ENCODE peak calls at places on chromosomes 4 and X, in ten cellular contexts. One of them, this sample, is unnamed.

GRCh38 chr4:77861500-77861899 is 1.1 kb upstream of the MRPL1 start:
- DNase-seq in cardiac fibroblast: no peak
- DNase-seq in right lobe of liver: no peak
- DNase-seq in NCI-H2081 treated with DMSO at 0.1 percent for 48 hours: no peak
- DNase-seq in T follicular helper cell: no peak
- DNase-seq in IMR-90: no peak
- DNase-seq in KG1: peak; percentile 34
- DNase-seq in NCI-H460: no peak
- DNase-seq in ACHN: peak; percentile 12
- DNase-seq in C1 segment of cervical spinal cord: no peak
- DNase-seq in this sample: no peak

GRCh38 chr4:98289375-98289774 is 28.2 kb downstream of the RAP1GDS1 start:
- DNase-seq in cardiac fibroblast: no peak
- DNase-seq in IMR-90: no peak
- DNase-seq in KG1: no peak
- DNase-seq in NCI-H460: no peak
- DNase-seq in NCI-H2081 treated with DMSO at 0.1 percent for 48 hours: no peak
- DNase-seq in C1 segment of cervical spinal cord: no peak
- DNase-seq in T follicular helper cell: no peak
- DNase-seq in ACHN: no peak
- DNase-seq in right lobe of liver: no peak
- DNase-seq in this sample: no peak

GRCh38 chrX:143437439-143437838 is 79.8 kb downstream of the SPANXN3 start:
- DNase-seq in cardiac fibroblast: peak; percentile 17
- DNase-seq in T follicular helper cell: no peak
- DNase-seq in IMR-90: no peak
- DNase-seq in C1 segment of cervical spinal cord: no peak
- DNase-seq in NCI-H460: peak; percentile 36
- DNase-seq in KG1: no peak
- DNase-seq in right lobe of liver: no peak
- DNase-seq in ACHN: peak; percentile 29
- DNase-seq in NCI-H2081 treated with DMSO at 0.1 percent for 48 hours: no peak
- DNase-seq in this sample: peak; percentile 13

GRCh38 chrX:70605352-70605751 is 160.7 kb downstream of the DLG3 start:
- DNase-seq in KG1: no peak
- DNase-seq in NCI-H2081 treated with DMSO at 0.1 percent for 48 hours: no peak
- DNase-seq in ACHN: no peak
- DNase-seq in right lobe of liver: no peak
- DNase-seq in C1 segment of cervical spinal cord: no peak
- DNase-seq in IMR-90: no peak
- DNase-seq in T follicular helper cell: no peak
- DNase-seq in NCI-H460: no peak
- DNase-seq in cardiac fibroblast: no peak
- DNase-seq in this sample: no peak

GRCh38 chrX:142084611-142085010 is 120.5 kb downstream of the MAGEC2 start:
- DNase-seq in NCI-H460: no peak
- DNase-seq in C1 segment of cervical spinal cord: no peak
- DNase-seq in right lobe of liver: no peak
- DNase-seq in cardiac fibroblast: no peak
- DNase-seq in IMR-90: no peak
- DNase-seq in KG1: no peak
- DNase-seq in NCI-H2081 treated with DMSO at 0.1 percent for 48 hours: no peak
- DNase-seq in ACHN: no peak
- DNase-seq in T follicular helper cell: no peak
- DNase-seq in this sample: no peak

GRCh38 chrX:82127228-82128123 is 925.6 kb downstream of the SH3BGRL start:
- DNase-seq in T follicular helper cell: no peak
- DNase-seq in NCI-H460: no peak
- DNase-seq in NCI-H2081 treated with DMSO at 0.1 percent for 48 hours: no peak
- DNase-seq in C1 segment of cervical spinal cord: no peak
- DNase-seq in IMR-90: no peak
- DNase-seq in ACHN: no peak
- DNase-seq in right lobe of liver: no peak
- DNase-seq in KG1: no peak
- DNase-seq in cardiac fibroblast: no peak
- DNase-seq in this sample: no peak

GRCh38 chr4:30802622-30803323 is 82.6 kb downstream of the PCDH7 start:
- DNase-seq in IMR-90: peak; percentile 38
- DNase-seq in KG1: no peak
- DNase-seq in T follicular helper cell: no peak
- DNase-seq in NCI-H460: no peak
- DNase-seq in ACHN: no peak
- DNase-seq in cardiac fibroblast: peak; percentile 38
- DNase-seq in NCI-H2081 treated with DMSO at 0.1 percent for 48 hours: no peak
- DNase-seq in right lobe of liver: no peak
- DNase-seq in C1 segment of cervical spinal cord: no peak
- DNase-seq in this sample: no peak

GRCh38 chr4:147094228-147094627 is 148.6 kb upstream of the TTC29 start:
- DNase-seq in ACHN: no peak
- DNase-seq in IMR-90: no peak
- DNase-seq in T follicular helper cell: no peak
- DNase-seq in cardiac fibroblast: peak; percentile 23
- DNase-seq in NCI-H2081 treated with DMSO at 0.1 percent for 48 hours: no peak
- DNase-seq in KG1: no peak
- DNase-seq in right lobe of liver: no peak
- DNase-seq in C1 segment of cervical spinal cord: no peak
- DNase-seq in NCI-H460: no peak
- DNase-seq in this sample: no peak

GRCh38 chrX:125681507-125681906 is 361.8 kb downstream of the TEX13C start:
- DNase-seq in NCI-H2081 treated with DMSO at 0.1 percent for 48 hours: no peak
- DNase-seq in C1 segment of cervical spinal cord: no peak
- DNase-seq in IMR-90: no peak
- DNase-seq in right lobe of liver: no peak
- DNase-seq in KG1: no peak
- DNase-seq in T follicular helper cell: no peak
- DNase-seq in ACHN: no peak
- DNase-seq in cardiac fibroblast: no peak
- DNase-seq in NCI-H460: no peak
- DNase-seq in this sample: no peak

GRCh38 chrX:100819837-100820666 is at the start of gene CSTF2:
- DNase-seq in cardiac fibroblast: peak; percentile 83
- DNase-seq in IMR-90: peak; percentile 79
- DNase-seq in C1 segment of cervical spinal cord: peak; percentile 43
- DNase-seq in T follicular helper cell: peak; percentile 71
- DNase-seq in right lobe of liver: peak; percentile 82
- DNase-seq in NCI-H460: peak; percentile 83
- DNase-seq in NCI-H2081 treated with DMSO at 0.1 percent for 48 hours: peak; percentile 57
- DNase-seq in KG1: peak; percentile 75
- DNase-seq in ACHN: peak; percentile 78
- DNase-seq in this sample: peak; percentile 72

GRCh38 chr4:109945056-109945455 is 32.4 kb downstream of the EGF start:
- DNase-seq in right lobe of liver: no peak
- DNase-seq in T follicular helper cell: no peak
- DNase-seq in KG1: no peak
- DNase-seq in C1 segment of cervical spinal cord: no peak
- DNase-seq in IMR-90: no peak
- DNase-seq in ACHN: no peak
- DNase-seq in cardiac fibroblast: peak; percentile 38
- DNase-seq in NCI-H460: no peak
- DNase-seq in NCI-H2081 treated with DMSO at 0.1 percent for 48 hours: no peak
- DNase-seq in this sample: no peak

GRCh38 chr4:149987777-149988410 is 90.4 kb upstream of the DCLK2 start:
- DNase-seq in NCI-H2081 treated with DMSO at 0.1 percent for 48 hours: no peak
- DNase-seq in NCI-H460: no peak
- DNase-seq in IMR-90: no peak
- DNase-seq in T follicular helper cell: no peak
- DNase-seq in cardiac fibroblast: no peak
- DNase-seq in C1 segment of cervical spinal cord: no peak
- DNase-seq in ACHN: no peak
- DNase-seq in KG1: no peak
- DNase-seq in right lobe of liver: no peak
- DNase-seq in this sample: no peak

GRCh38 chr4:40577588-40578253 is 51.9 kb downstream of the RBM47 start:
- DNase-seq in NCI-H460: no peak
- DNase-seq in C1 segment of cervical spinal cord: no peak
- DNase-seq in IMR-90: no peak
- DNase-seq in NCI-H2081 treated with DMSO at 0.1 percent for 48 hours: no peak
- DNase-seq in cardiac fibroblast: no peak
- DNase-seq in KG1: no peak
- DNase-seq in ACHN: no peak
- DNase-seq in right lobe of liver: no peak
- DNase-seq in T follicular helper cell: no peak
- DNase-seq in this sample: no peak

GRCh38 chr4:127400736-127401346 is 231.9 kb upstream of the INTU start:
- DNase-seq in KG1: peak; percentile 18
- DNase-seq in right lobe of liver: peak; percentile 36
- DNase-seq in cardiac fibroblast: peak; percentile 81
- DNase-seq in C1 segment of cervical spinal cord: no peak
- DNase-seq in NCI-H460: peak; percentile 44
- DNase-seq in ACHN: peak; percentile 65
- DNase-seq in NCI-H2081 treated with DMSO at 0.1 percent for 48 hours: no peak
- DNase-seq in IMR-90: peak; percentile 83
- DNase-seq in T follicular helper cell: no peak
- DNase-seq in this sample: peak; percentile 16

GRCh38 chrX:40938418-40938817 is 146.8 kb upstream of the USP9X start:
- DNase-seq in cardiac fibroblast: peak; percentile 58
- DNase-seq in NCI-H460: no peak
- DNase-seq in KG1: no peak
- DNase-seq in T follicular helper cell: no peak
- DNase-seq in right lobe of liver: no peak
- DNase-seq in NCI-H2081 treated with DMSO at 0.1 percent for 48 hours: no peak
- DNase-seq in ACHN: no peak
- DNase-seq in C1 segment of cervical spinal cord: no peak
- DNase-seq in IMR-90: peak; percentile 46
- DNase-seq in this sample: no peak

GRCh38 chr4:10673817-10674369 is 10.7 kb downstream of the CLNK start:
- DNase-seq in NCI-H460: no peak
- DNase-seq in C1 segment of cervical spinal cord: no peak
- DNase-seq in ACHN: no peak
- DNase-seq in NCI-H2081 treated with DMSO at 0.1 percent for 48 hours: no peak
- DNase-seq in T follicular helper cell: no peak
- DNase-seq in cardiac fibroblast: no peak
- DNase-seq in right lobe of liver: no peak
- DNase-seq in KG1: no peak
- DNase-seq in IMR-90: no peak
- DNase-seq in this sample: no peak

GRCh38 chr4:126071346-126072333 is 756.9 kb downstream of the FAT4 start:
- DNase-seq in right lobe of liver: peak; percentile 12
- DNase-seq in cardiac fibroblast: peak; percentile 70
- DNase-seq in IMR-90: peak; percentile 78
- DNase-seq in ACHN: no peak
- DNase-seq in C1 segment of cervical spinal cord: no peak
- DNase-seq in NCI-H460: no peak
- DNase-seq in NCI-H2081 treated with DMSO at 0.1 percent for 48 hours: peak; percentile 91
- DNase-seq in T follicular helper cell: no peak
- DNase-seq in KG1: no peak
- DNase-seq in this sample: no peak

GRCh38 chr4:186765138-186765537 is 41.5 kb upstream of the FAT1 start:
- DNase-seq in cardiac fibroblast: peak; percentile 33
- DNase-seq in C1 segment of cervical spinal cord: no peak
- DNase-seq in NCI-H2081 treated with DMSO at 0.1 percent for 48 hours: no peak
- DNase-seq in right lobe of liver: no peak
- DNase-seq in ACHN: no peak
- DNase-seq in KG1: no peak
- DNase-seq in T follicular helper cell: no peak
- DNase-seq in IMR-90: peak; percentile 20
- DNase-seq in NCI-H460: peak; percentile 41
- DNase-seq in this sample: no peak

GRCh38 chr4:168877407-168877778 is 132.7 kb downstream of the CBR4 start:
- DNase-seq in NCI-H2081 treated with DMSO at 0.1 percent for 48 hours: no peak
- DNase-seq in KG1: no peak
- DNase-seq in NCI-H460: no peak
- DNase-seq in ACHN: no peak
- DNase-seq in IMR-90: no peak
- DNase-seq in C1 segment of cervical spinal cord: no peak
- DNase-seq in T follicular helper cell: no peak
- DNase-seq in cardiac fibroblast: peak; percentile 45
- DNase-seq in right lobe of liver: no peak
- DNase-seq in this sample: no peak

GRCh38 chr4:150072906-150073714 is 5.1 kb upstream of the DCLK2 start:
- DNase-seq in ACHN: peak; percentile 67
- DNase-seq in T follicular helper cell: no peak
- DNase-seq in NCI-H460: peak; percentile 84
- DNase-seq in KG1: no peak
- DNase-seq in IMR-90: peak; percentile 97
- DNase-seq in right lobe of liver: no peak
- DNase-seq in cardiac fibroblast: peak; percentile 96
- DNase-seq in NCI-H2081 treated with DMSO at 0.1 percent for 48 hours: no peak
- DNase-seq in C1 segment of cervical spinal cord: no peak
- DNase-seq in this sample: no peak

GRCh38 chrX:108353452-108353851 is 84.8 kb downstream of the COL4A6 start:
- DNase-seq in NCI-H2081 treated with DMSO at 0.1 percent for 48 hours: no peak
- DNase-seq in C1 segment of cervical spinal cord: no peak
- DNase-seq in T follicular helper cell: no peak
- DNase-seq in right lobe of liver: no peak
- DNase-seq in IMR-90: no peak
- DNase-seq in NCI-H460: no peak
- DNase-seq in ACHN: no peak
- DNase-seq in cardiac fibroblast: no peak
- DNase-seq in KG1: no peak
- DNase-seq in this sample: no peak

GRCh38 chrX:32933548-32933947 is 277.8 kb downstream of the DMD start:
- DNase-seq in NCI-H2081 treated with DMSO at 0.1 percent for 48 hours: no peak
- DNase-seq in ACHN: no peak
- DNase-seq in KG1: no peak
- DNase-seq in IMR-90: no peak
- DNase-seq in right lobe of liver: no peak
- DNase-seq in cardiac fibroblast: no peak
- DNase-seq in NCI-H460: no peak
- DNase-seq in T follicular helper cell: no peak
- DNase-seq in C1 segment of cervical spinal cord: no peak
- DNase-seq in this sample: no peak

GRCh38 chr4:119851649-119852048 is 215.0 kb downstream of the MAD2L1 start:
- DNase-seq in NCI-H460: no peak
- DNase-seq in KG1: no peak
- DNase-seq in NCI-H2081 treated with DMSO at 0.1 percent for 48 hours: no peak
- DNase-seq in cardiac fibroblast: no peak
- DNase-seq in right lobe of liver: no peak
- DNase-seq in C1 segment of cervical spinal cord: no peak
- DNase-seq in T follicular helper cell: no peak
- DNase-seq in IMR-90: no peak
- DNase-seq in ACHN: no peak
- DNase-seq in this sample: no peak

GRCh38 chr4:185357220-185357619 is 38.5 kb downstream of the LRP2BP start:
- DNase-seq in T follicular helper cell: no peak
- DNase-seq in IMR-90: no peak
- DNase-seq in NCI-H2081 treated with DMSO at 0.1 percent for 48 hours: no peak
- DNase-seq in KG1: no peak
- DNase-seq in right lobe of liver: no peak
- DNase-seq in ACHN: no peak
- DNase-seq in cardiac fibroblast: no peak
- DNase-seq in NCI-H460: no peak
- DNase-seq in C1 segment of cervical spinal cord: no peak
- DNase-seq in this sample: no peak

GRCh38 chrX:49838374-49838773 is 9.3 kb downstream of the PAGE4 start:
- DNase-seq in KG1: no peak
- DNase-seq in NCI-H2081 treated with DMSO at 0.1 percent for 48 hours: no peak
- DNase-seq in IMR-90: peak; percentile 15
- DNase-seq in C1 segment of cervical spinal cord: no peak
- DNase-seq in T follicular helper cell: no peak
- DNase-seq in NCI-H460: peak; percentile 27
- DNase-seq in right lobe of liver: peak; percentile 28
- DNase-seq in cardiac fibroblast: peak; percentile 28
- DNase-seq in ACHN: peak; percentile 21
- DNase-seq in this sample: no peak

GRCh38 chrX:69154051-69154450 is 11.2 kb downstream of the PJA1 start:
- DNase-seq in C1 segment of cervical spinal cord: no peak
- DNase-seq in IMR-90: no peak
- DNase-seq in cardiac fibroblast: no peak
- DNase-seq in KG1: no peak
- DNase-seq in ACHN: no peak
- DNase-seq in right lobe of liver: no peak
- DNase-seq in T follicular helper cell: no peak
- DNase-seq in NCI-H460: no peak
- DNase-seq in NCI-H2081 treated with DMSO at 0.1 percent for 48 hours: no peak
- DNase-seq in this sample: no peak

GRCh38 chr4:27887646-27888045 is 1027.0 kb downstream of the STIM2 start:
- DNase-seq in NCI-H460: no peak
- DNase-seq in C1 segment of cervical spinal cord: no peak
- DNase-seq in cardiac fibroblast: no peak
- DNase-seq in IMR-90: no peak
- DNase-seq in KG1: no peak
- DNase-seq in T follicular helper cell: no peak
- DNase-seq in NCI-H2081 treated with DMSO at 0.1 percent for 48 hours: no peak
- DNase-seq in ACHN: no peak
- DNase-seq in right lobe of liver: no peak
- DNase-seq in this sample: no peak

GRCh38 chr4:242121-242848 is 63.0 kb downstream of the ZNF732 start:
- DNase-seq in IMR-90: peak; percentile 13
- DNase-seq in T follicular helper cell: peak; percentile 53
- DNase-seq in cardiac fibroblast: peak; percentile 86
- DNase-seq in NCI-H2081 treated with DMSO at 0.1 percent for 48 hours: no peak
- DNase-seq in NCI-H460: peak; percentile 3
- DNase-seq in C1 segment of cervical spinal cord: peak; percentile 30
- DNase-seq in ACHN: peak; percentile 52
- DNase-seq in right lobe of liver: peak; percentile 50
- DNase-seq in KG1: peak; percentile 81
- DNase-seq in this sample: peak; percentile 75